ENCODE peak calls at places on chromosomes 11 and 22, in seven cellular contexts. One of them, this sample, is unnamed.

GRCh38 chr22:48432721-48433518 is 1394.8 kb downstream of the BRD1 start:
- DNase-seq in right atrium auricular region: no peak
- DNase-seq in neural progenitor cell: no peak
- DNase-seq in body of pancreas: no peak
- DNase-seq in transverse colon: no peak
- DNase-seq in CD8-positive, alpha-beta T cell: no peak
- DNase-seq in PC-3: no peak
- DNase-seq in this sample: no peak

GRCh38 chr22:20582171-20582511 is 74.7 kb downstream of the MED15 start:
- DNase-seq in right atrium auricular region: no peak
- DNase-seq in PC-3: no peak
- DNase-seq in transverse colon: no peak
- DNase-seq in body of pancreas: no peak
- DNase-seq in CD8-positive, alpha-beta T cell: no peak
- DNase-seq in neural progenitor cell: no peak
- DNase-seq in this sample: no peak

GRCh38 chr22:22408731-22409696 is 99.5 kb downstream of the ZNF280B start:
- DNase-seq in transverse colon: peak; percentile 42
- DNase-seq in PC-3: peak; percentile 35
- DNase-seq in neural progenitor cell: peak; percentile 63
- DNase-seq in body of pancreas: peak; percentile 34
- DNase-seq in right atrium auricular region: peak; percentile 53
- DNase-seq in CD8-positive, alpha-beta T cell: no peak
- DNase-seq in this sample: no peak

GRCh38 chr22:45636668-45637067 is 35.0 kb upstream of the ATXN10 start:
- DNase-seq in body of pancreas: no peak
- DNase-seq in right atrium auricular region: no peak
- DNase-seq in PC-3: no peak
- DNase-seq in transverse colon: no peak
- DNase-seq in CD8-positive, alpha-beta T cell: no peak
- DNase-seq in neural progenitor cell: no peak
- DNase-seq in this sample: no peak

GRCh38 chr22:39083212-39084165 is 6.4 kb downstream of the APOBEC3G start:
- DNase-seq in body of pancreas: no peak
- DNase-seq in CD8-positive, alpha-beta T cell: peak; percentile 29
- DNase-seq in right atrium auricular region: no peak
- DNase-seq in PC-3: no peak
- DNase-seq in neural progenitor cell: no peak
- DNase-seq in transverse colon: no peak
- DNase-seq in this sample: no peak

GRCh38 chr11:31815743-31816466 is 4.8 kb upstream of the PAX6 start:
- DNase-seq in CD8-positive, alpha-beta T cell: no peak
- DNase-seq in neural progenitor cell: peak; percentile 57
- DNase-seq in right atrium auricular region: no peak
- DNase-seq in PC-3: no peak
- DNase-seq in transverse colon: no peak
- DNase-seq in body of pancreas: no peak
- DNase-seq in this sample: no peak

GRCh38 chr11:19392321-19392720 is 151.6 kb upstream of the E2F8 start:
- DNase-seq in right atrium auricular region: no peak
- DNase-seq in transverse colon: no peak
- DNase-seq in CD8-positive, alpha-beta T cell: no peak
- DNase-seq in neural progenitor cell: no peak
- DNase-seq in PC-3: no peak
- DNase-seq in body of pancreas: no peak
- DNase-seq in this sample: no peak

GRCh38 chr11:117449111-117449693 is 121.5 kb downstream of the CEP164 start:
- DNase-seq in CD8-positive, alpha-beta T cell: no peak
- DNase-seq in neural progenitor cell: no peak
- DNase-seq in right atrium auricular region: no peak
- DNase-seq in transverse colon: no peak
- DNase-seq in body of pancreas: no peak
- DNase-seq in PC-3: no peak
- DNase-seq in this sample: no peak

GRCh38 chr11:120339394-120339890 is 3.2 kb downstream of the ARHGEF12 start:
- DNase-seq in CD8-positive, alpha-beta T cell: no peak
- DNase-seq in body of pancreas: no peak
- DNase-seq in PC-3: peak; percentile 44
- DNase-seq in right atrium auricular region: peak; percentile 70
- DNase-seq in transverse colon: peak; percentile 38
- DNase-seq in neural progenitor cell: peak; percentile 19
- DNase-seq in this sample: no peak

GRCh38 chr11:56841210-56841810 is 92.8 kb upstream of the OR9G4 start:
- DNase-seq in right atrium auricular region: no peak
- DNase-seq in neural progenitor cell: peak; percentile 69
- DNase-seq in transverse colon: peak; percentile 57
- DNase-seq in CD8-positive, alpha-beta T cell: no peak
- DNase-seq in PC-3: peak; percentile 82
- DNase-seq in body of pancreas: peak; percentile 48
- DNase-seq in this sample: no peak

GRCh38 chr22:17084554-17085276 is at the start of gene IL17RA:
- DNase-seq in CD8-positive, alpha-beta T cell: peak; percentile 91
- DNase-seq in PC-3: peak; percentile 83
- DNase-seq in body of pancreas: peak; percentile 94
- DNase-seq in neural progenitor cell: peak; percentile 92
- DNase-seq in right atrium auricular region: peak; percentile 87
- DNase-seq in transverse colon: peak; percentile 96
- DNase-seq in this sample: peak; percentile 94

GRCh38 chr11:116535954-116536353 is 236.8 kb downstream of the BUD13 start:
- DNase-seq in PC-3: no peak
- DNase-seq in transverse colon: no peak
- DNase-seq in CD8-positive, alpha-beta T cell: no peak
- DNase-seq in right atrium auricular region: no peak
- DNase-seq in neural progenitor cell: peak; percentile 38
- DNase-seq in body of pancreas: no peak
- DNase-seq in this sample: peak; percentile 41

GRCh38 chr11:66619080-66619554 is 2.7 kb downstream of the RBM14 start:
- DNase-seq in right atrium auricular region: no peak
- DNase-seq in PC-3: no peak
- DNase-seq in CD8-positive, alpha-beta T cell: peak; percentile 61
- DNase-seq in neural progenitor cell: no peak
- DNase-seq in body of pancreas: no peak
- DNase-seq in transverse colon: no peak
- DNase-seq in this sample: no peak

GRCh38 chr11:61555051-61555969 is 25.6 kb downstream of the SYT7 start:
- DNase-seq in transverse colon: no peak
- DNase-seq in right atrium auricular region: no peak
- DNase-seq in PC-3: peak; percentile 44
- DNase-seq in body of pancreas: no peak
- DNase-seq in neural progenitor cell: peak; percentile 88
- DNase-seq in CD8-positive, alpha-beta T cell: no peak
- DNase-seq in this sample: no peak

GRCh38 chr11:25793637-25794036 is 538.3 kb upstream of the ANO3 start:
- DNase-seq in transverse colon: no peak
- DNase-seq in CD8-positive, alpha-beta T cell: no peak
- DNase-seq in neural progenitor cell: no peak
- DNase-seq in right atrium auricular region: no peak
- DNase-seq in body of pancreas: no peak
- DNase-seq in PC-3: no peak
- DNase-seq in this sample: no peak

GRCh38 chr22:34055525-34056200 is 135.4 kb upstream of the LARGE1 start:
- DNase-seq in body of pancreas: no peak
- DNase-seq in transverse colon: no peak
- DNase-seq in CD8-positive, alpha-beta T cell: no peak
- DNase-seq in neural progenitor cell: peak; percentile 72
- DNase-seq in right atrium auricular region: no peak
- DNase-seq in PC-3: no peak
- DNase-seq in this sample: no peak

GRCh38 chr11:102071497-102072472 is 24.5 kb downstream of the CFAP300 start:
- DNase-seq in CD8-positive, alpha-beta T cell: no peak
- DNase-seq in neural progenitor cell: no peak
- DNase-seq in right atrium auricular region: no peak
- DNase-seq in transverse colon: no peak
- DNase-seq in body of pancreas: no peak
- DNase-seq in PC-3: no peak
- DNase-seq in this sample: no peak

GRCh38 chr22:43378011-43378704 is 33.7 kb upstream of the MPPED1 start:
- DNase-seq in right atrium auricular region: no peak
- DNase-seq in transverse colon: peak; percentile 39
- DNase-seq in neural progenitor cell: no peak
- DNase-seq in CD8-positive, alpha-beta T cell: no peak
- DNase-seq in body of pancreas: peak; percentile 65
- DNase-seq in PC-3: no peak
- DNase-seq in this sample: no peak

GRCh38 chr11:407651-408080 is 7.1 kb downstream of the SIGIRR start:
- DNase-seq in transverse colon: no peak
- DNase-seq in CD8-positive, alpha-beta T cell: peak; percentile 49
- DNase-seq in neural progenitor cell: no peak
- DNase-seq in PC-3: no peak
- DNase-seq in body of pancreas: no peak
- DNase-seq in right atrium auricular region: no peak
- DNase-seq in this sample: no peak

GRCh38 chr11:44505591-44506054 is 59.8 kb upstream of the CD82 start:
- DNase-seq in transverse colon: no peak
- DNase-seq in PC-3: peak; percentile 34
- DNase-seq in right atrium auricular region: no peak
- DNase-seq in neural progenitor cell: no peak
- DNase-seq in CD8-positive, alpha-beta T cell: no peak
- DNase-seq in body of pancreas: no peak
- DNase-seq in this sample: no peak

GRCh38 chr22:26404851-26405357 is 24.2 kb upstream of the ASPHD2 start:
- DNase-seq in right atrium auricular region: no peak
- DNase-seq in CD8-positive, alpha-beta T cell: no peak
- DNase-seq in neural progenitor cell: peak; percentile 33
- DNase-seq in body of pancreas: no peak
- DNase-seq in PC-3: no peak
- DNase-seq in transverse colon: no peak
- DNase-seq in this sample: no peak

GRCh38 chr22:23315341-23315917 is 135.1 kb downstream of the BCR start:
- DNase-seq in CD8-positive, alpha-beta T cell: peak; percentile 65
- DNase-seq in right atrium auricular region: peak; percentile 75
- DNase-seq in transverse colon: peak; percentile 78
- DNase-seq in body of pancreas: peak; percentile 70
- DNase-seq in neural progenitor cell: peak; percentile 75
- DNase-seq in PC-3: peak; percentile 35
- DNase-seq in this sample: peak; percentile 59

GRCh38 chr11:99952816-99953215 is 734.3 kb upstream of the ARHGAP42 start:
- DNase-seq in neural progenitor cell: no peak
- DNase-seq in body of pancreas: no peak
- DNase-seq in right atrium auricular region: no peak
- DNase-seq in CD8-positive, alpha-beta T cell: no peak
- DNase-seq in PC-3: peak; percentile 45
- DNase-seq in transverse colon: no peak
- DNase-seq in this sample: no peak

GRCh38 chr11:103035216-103035615 is 56.7 kb downstream of the DCUN1D5 start:
- DNase-seq in neural progenitor cell: no peak
- DNase-seq in transverse colon: no peak
- DNase-seq in CD8-positive, alpha-beta T cell: no peak
- DNase-seq in PC-3: no peak
- DNase-seq in body of pancreas: no peak
- DNase-seq in right atrium auricular region: no peak
- DNase-seq in this sample: no peak

GRCh38 chr11:12376259-12376971 is 956 bp upstream of the PARVA start:
- DNase-seq in body of pancreas: peak; percentile 91
- DNase-seq in right atrium auricular region: peak; percentile 72
- DNase-seq in transverse colon: peak; percentile 27
- DNase-seq in PC-3: no peak
- DNase-seq in CD8-positive, alpha-beta T cell: no peak
- DNase-seq in neural progenitor cell: peak; percentile 18
- DNase-seq in this sample: no peak

GRCh38 chr11:12577746-12578644 is 96.2 kb upstream of the TEAD1 start:
- DNase-seq in body of pancreas: no peak
- DNase-seq in transverse colon: no peak
- DNase-seq in CD8-positive, alpha-beta T cell: no peak
- DNase-seq in right atrium auricular region: no peak
- DNase-seq in PC-3: peak; percentile 11
- DNase-seq in neural progenitor cell: peak; percentile 42
- DNase-seq in this sample: no peak

GRCh38 chr11:94735907-94736306 is 32.2 kb upstream of the AMOTL1 start:
- DNase-seq in PC-3: no peak
- DNase-seq in right atrium auricular region: no peak
- DNase-seq in CD8-positive, alpha-beta T cell: no peak
- DNase-seq in neural progenitor cell: no peak
- DNase-seq in transverse colon: no peak
- DNase-seq in body of pancreas: no peak
- DNase-seq in this sample: no peak
- TF ChIP-seq CTCF in PC-3: no peak
- TF ChIP-seq CTCF in right atrium auricular region: no peak
- TF ChIP-seq CTCF in CD8-positive, alpha-beta T cell: no peak
- TF ChIP-seq CTCF in neural progenitor cell: no peak
- TF ChIP-seq CTCF in transverse colon: no peak
- TF ChIP-seq CTCF in body of pancreas: no peak
- TF ChIP-seq CTCF in this sample: no peak

GRCh38 chr11:24705474-24705873 is 208.6 kb downstream of the LUZP2 start:
- DNase-seq in PC-3: no peak
- DNase-seq in CD8-positive, alpha-beta T cell: no peak
- DNase-seq in right atrium auricular region: no peak
- DNase-seq in neural progenitor cell: no peak
- DNase-seq in transverse colon: no peak
- DNase-seq in body of pancreas: no peak
- DNase-seq in this sample: no peak
- H3K4me3 ChIP-seq in PC-3: no peak overlapping the region
- H3K4me3 ChIP-seq in CD8-positive, alpha-beta T cell: no peak overlapping the region
- H3K4me3 ChIP-seq in right atrium auricular region: no peak overlapping the region
- H3K4me3 ChIP-seq in neural progenitor cell: no peak overlapping the region
- H3K4me3 ChIP-seq in transverse colon: no peak overlapping the region
- H3K4me3 ChIP-seq in body of pancreas: no peak overlapping the region
- H3K4me3 ChIP-seq in this sample: no peak overlapping the region

DNA sequence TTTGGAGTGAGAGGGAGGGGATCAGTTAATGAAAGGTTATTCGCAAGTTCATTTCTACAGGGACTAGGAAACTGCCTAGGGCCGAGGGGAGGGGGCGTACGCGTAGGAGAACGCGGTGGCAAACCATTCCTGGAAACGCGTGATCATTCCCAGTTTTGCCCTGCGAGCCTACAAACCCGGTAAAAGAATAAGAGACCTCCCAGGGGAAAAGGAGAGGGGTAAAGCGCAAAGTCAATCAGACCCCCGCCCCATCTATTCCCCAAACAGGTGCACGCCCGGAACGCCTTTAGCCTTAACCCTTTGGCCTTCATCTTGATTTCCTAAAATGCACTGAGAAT is 5.3 kb downstream of the BSX start:
- DNase-seq in PC-3: no peak
- DNase-seq in transverse colon: no peak
- DNase-seq in neural progenitor cell: no peak
- DNase-seq in right atrium auricular region: no peak
- DNase-seq in CD8-positive, alpha-beta T cell: no peak
- DNase-seq in body of pancreas: no peak
- DNase-seq in this sample: no peak
- H3K9me3 ChIP-seq in PC-3: no peaks in the 10 kb centered on the region
- H3K9me3 ChIP-seq in transverse colon: no peaks in the 10 kb centered on the region
- H3K9me3 ChIP-seq in neural progenitor cell: no peaks in the 10 kb centered on the region
- H3K9me3 ChIP-seq in right atrium auricular region: no peaks in the 10 kb centered on the region
- H3K9me3 ChIP-seq in CD8-positive, alpha-beta T cell: no peaks in the 10 kb centered on the region
- H3K9me3 ChIP-seq in body of pancreas: no peaks in the 10 kb centered on the region
- H3K9me3 ChIP-seq in this sample: no peaks in the 10 kb centered on the region

DNA sequence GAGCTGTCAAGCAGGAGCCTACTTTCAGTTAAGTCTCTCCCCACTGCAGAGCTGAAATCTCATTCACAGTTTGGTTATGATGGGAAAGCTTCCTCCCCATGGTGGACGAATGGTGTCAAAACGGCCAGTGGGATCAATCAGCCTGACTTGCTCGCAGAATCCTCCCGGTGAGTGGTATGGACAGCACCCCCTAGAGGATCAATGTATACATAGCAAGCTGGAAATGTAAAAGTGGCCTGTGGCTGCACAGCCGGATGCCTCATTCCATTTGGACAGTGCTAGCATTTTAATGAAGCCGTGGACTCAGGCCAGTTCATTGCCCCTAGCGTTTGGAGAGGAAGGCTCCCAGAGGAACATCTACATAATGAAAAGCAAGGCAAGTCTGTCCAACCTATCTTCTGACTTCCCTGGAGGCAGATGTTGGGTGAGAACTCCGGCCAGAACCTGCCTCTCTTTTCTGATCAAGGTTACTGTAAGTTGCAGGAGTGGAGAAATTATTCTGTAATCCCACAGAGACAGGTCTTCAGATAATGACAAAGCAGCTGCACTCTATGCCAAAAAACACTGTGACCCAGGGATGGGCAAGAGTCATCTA is 942.3 kb downstream of the NTM start:
- DNase-seq in right atrium auricular region: no peak
- DNase-seq in neural progenitor cell: peak; percentile 70
- DNase-seq in PC-3: no peak
- DNase-seq in transverse colon: no peak
- DNase-seq in body of pancreas: no peak
- DNase-seq in CD8-positive, alpha-beta T cell: no peak
- DNase-seq in this sample: no peak
- TF ChIP-seq CTCF in right atrium auricular region: peak; percentile 54
- TF ChIP-seq CTCF in neural progenitor cell: peak; percentile 78
- TF ChIP-seq CTCF in PC-3: peak; percentile 54
- TF ChIP-seq CTCF in transverse colon: peak; percentile 44
- TF ChIP-seq CTCF in body of pancreas: no peak
- TF ChIP-seq CTCF in CD8-positive, alpha-beta T cell: no peak
- TF ChIP-seq CTCF in this sample: no peak

This sample was measured in tibial artery.